ENCODE peak calls at places on chromosomes 5 and 9, in six cellular contexts. H is CD4-positive, alpha-beta T cell; O is adrenal gland; B is tibial artery; U is WERI-Rb-1; I is hepatocyte. G is an unnamed sample.
A peak's percentile ranks its signal among the peaks of the same experiment; 100 is the strongest.

GRCh38 chr5:166341708-166342329 is 1949.6 kb upstream of the WWC1 start:
- DNase-seq in B (no peak), U (peak; percentile 11), I (no peak), O (no peak), H (no peak), G (no peak)

GRCh38 chr9:34430843-34431437 is 27.4 kb downstream of the FAM219A start:
- DNase-seq in U (no peak), I (peak; percentile 79), H (no peak), B (peak; percentile 66), O (peak; percentile 72), G (no peak)

GRCh38 chr5:169939731-169940130 is 40.6 kb downstream of the INSYN2B start:
- DNase-seq in B (no peak), O (no peak), I (no peak), H (no peak), U (no peak), G (no peak)

GRCh38 chr5:98108497-98108896 is 665.0 kb upstream of the RGMB start:
- DNase-seq in O (no peak), I (no peak), U (no peak), B (no peak), H (no peak), G (no peak)

GRCh38 chr5:143204474-143205246 is 198.8 kb downstream of the NR3C1 start:
- DNase-seq in H (no peak), B (no peak), O (no peak), U (no peak), I (no peak), G (no peak)

GRCh38 chr5:176535101-176535654 is 2.0 kb downstream of the RNF44 start:
- DNase-seq in B (no peak), U (no peak), O (no peak), H (no peak), I (no peak), G (no peak)

GRCh38 chr9:70367305-70367930 is 47.0 kb downstream of the KLF9 start:
- DNase-seq in I (no peak), O (no peak), B (no peak), U (no peak), H (no peak), G (no peak)

GRCh38 chr5:38757451-38758245 is 88.2 kb upstream of the OSMR start:
- DNase-seq in O (no peak), U (no peak), I (no peak), B (no peak), H (no peak), G (no peak)

GRCh38 chr5:91478096-91478495 is 95.0 kb upstream of the ARRDC3 start:
- DNase-seq in O (no peak), B (no peak), U (no peak), H (no peak), I (no peak), G (no peak)

GRCh38 chr9:92154016-92154415 is 38.8 kb upstream of the SPTLC1 start:
- DNase-seq in I (no peak), O (no peak), H (no peak), B (no peak), U (no peak), G (no peak)

GRCh38 chr5:113062869-113063508 is 86.4 kb downstream of the DCP2 start:
- DNase-seq in U (no peak), B (no peak), H (no peak), O (no peak), I (no peak), G (no peak)

GRCh38 chr9:26650325-26650724 is 242.3 kb downstream of the CAAP1 start:
- DNase-seq in H (no peak), O (no peak), I (no peak), B (no peak), U (no peak), G (no peak)

GRCh38 chr5:159695741-159696294 is 220.5 kb upstream of the ADRA1B start:
- DNase-seq in H (no peak), O (peak; percentile 10), B (no peak), U (no peak), I (no peak), G (no peak)

GRCh38 chr5:53211799-53212198 is 102.2 kb upstream of the MOCS2 start:
- DNase-seq in U (no peak), O (no peak), H (no peak), B (no peak), I (no peak), G (no peak)

GRCh38 chr9:131651599-131651998 is 88.3 kb downstream of the RAPGEF1 start:
- DNase-seq in U (no peak), B (no peak), H (no peak), I (no peak), O (no peak), G (no peak)

GRCh38 chr9:89896806-89897340 is 292.1 kb downstream of the GADD45G start:
- DNase-seq in I (no peak), H (no peak), O (no peak), B (no peak), U (no peak), G (no peak)

GRCh38 chr9:105281926-105282325 is 37.5 kb downstream of the SLC44A1 start:
- DNase-seq in B (no peak), I (no peak), H (no peak), U (peak; percentile 61), O (no peak), G (no peak)

GRCh38 chr9:129242191-129242953 is 64.3 kb upstream of the IER5L start:
- DNase-seq in O (no peak), B (no peak), H (no peak), U (no peak), I (no peak), G (no peak)

GRCh38 chr5:128436825-128437224 is 101.2 kb downstream of the FBN2 start:
- DNase-seq in B (no peak), O (no peak), U (no peak), H (no peak), I (peak; percentile 42), G (no peak)
- H3K9me3 ChIP-seq in B (no peaks in the 10 kb centered on the region), O (no peaks in the 10 kb centered on the region), U (no peaks in the 10 kb centered on the region), H (no peaks in the 10 kb centered on the region), I (no peaks in the 10 kb centered on the region), G (no peaks in the 10 kb centered on the region)

GRCh38 chr5:140737486-140737885 is 37.2 kb downstream of the ZMAT2 start:
- DNase-seq in U (no peak), O (no peak), B (no peak), I (no peak), H (no peak), G (no peak)
- H3K27me3 ChIP-seq in U (no peaks in the 10 kb centered on the region), O (peaks cover 2% of the 10 kb centered on the region), B (no peaks in the 10 kb centered on the region), I (peaks cover 5% of the 10 kb centered on the region), H (peaks cover 18% of the 10 kb centered on the region), G (no peaks in the 10 kb centered on the region)

GRCh38 chr5:28737682-28738081 is 1699.3 kb upstream of the CDH9 start:
- DNase-seq in U (no peak), B (no peak), O (no peak), H (no peak), I (no peak), G (no peak)

GRCh38 chr5:28729067-28729466 is 1690.7 kb upstream of the CDH9 start:
- DNase-seq in O (no peak), H (no peak), B (no peak), I (no peak), U (no peak), G (no peak)

DNA sequence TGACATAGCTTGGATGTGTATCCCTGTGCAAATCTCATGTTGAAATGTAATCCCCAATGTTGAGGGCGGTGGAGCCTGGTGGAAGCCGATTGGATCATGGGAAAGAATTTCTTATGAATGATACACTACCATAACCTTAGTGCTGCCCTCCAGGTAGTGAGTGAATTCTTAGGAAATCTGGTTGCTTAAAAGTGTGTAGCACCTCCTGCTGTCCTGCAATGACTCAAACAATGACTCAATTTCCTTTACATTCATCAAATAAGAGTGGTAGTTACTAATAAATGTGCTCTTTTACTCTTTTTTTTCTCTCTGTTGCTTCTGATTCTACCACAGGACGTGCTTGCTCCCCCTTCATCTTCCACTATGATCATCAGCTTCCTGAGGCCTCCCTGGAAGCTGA is 1696.0 kb upstream of the CDH9 start:
- DNase-seq in B (no peak), O (no peak), H (no peak), I (no peak), U (no peak), G (no peak)
- TF ChIP-seq CTCF in B (no peak), O (no peak), H (no peak), I (no peak), U (no peak), G (no peak)

DNA sequence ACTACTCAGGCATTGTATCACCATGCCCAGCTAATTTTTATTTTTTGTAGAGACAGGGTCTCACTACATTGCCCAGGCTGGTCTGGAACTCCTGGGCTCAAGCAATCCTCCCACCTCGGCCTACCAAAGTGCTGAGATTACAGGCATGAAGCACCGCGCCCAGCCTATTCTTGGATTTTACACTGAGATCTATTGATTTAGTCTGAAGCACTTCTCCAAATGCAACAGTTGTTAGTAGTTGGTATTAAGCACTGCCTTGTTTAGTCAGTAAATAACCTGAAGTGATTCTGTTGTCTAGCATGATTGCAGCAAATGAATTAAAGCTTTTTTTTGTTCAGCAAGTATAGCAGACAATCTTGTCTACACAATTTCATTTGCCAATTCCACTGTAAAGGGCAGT is 8.9 kb upstream of the CCNB1 start:
- DNase-seq in I (no peak), U (no peak), O (no peak), H (no peak), B (no peak), G (no peak)
- H3K9me3 ChIP-seq in I (no peaks in the 10 kb centered on the region), U (no peaks in the 10 kb centered on the region), O (no peaks in the 10 kb centered on the region), H (no peaks in the 10 kb centered on the region), B (no peaks in the 10 kb centered on the region), G (no peaks in the 10 kb centered on the region)

DNA sequence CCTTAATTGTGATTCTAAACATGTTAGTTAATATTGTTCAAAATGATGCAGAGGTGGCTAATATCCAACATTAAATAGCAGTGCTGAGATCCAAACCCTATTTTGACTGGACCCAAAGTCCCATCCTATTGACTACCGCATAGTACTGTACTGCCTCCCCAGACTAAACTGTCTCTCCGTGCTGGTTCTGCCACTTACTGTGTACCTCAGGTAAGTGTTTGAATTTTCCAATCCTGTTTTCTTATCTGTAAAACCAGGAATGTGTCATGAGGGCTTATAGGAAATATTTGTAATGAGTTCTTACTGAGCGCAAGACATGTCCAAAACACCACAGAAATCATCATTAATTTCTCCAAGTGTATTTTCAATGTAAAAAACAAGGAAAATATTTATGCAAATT is 209.2 kb upstream of the CD180 start:
- DNase-seq in B (no peak), H (no peak), O (no peak), U (no peak), I (no peak), G (no peak)
- H3K27me3 ChIP-seq in B (no peaks in the 10 kb centered on the region), H (no peaks in the 10 kb centered on the region), O (no peaks in the 10 kb centered on the region), U (no peaks in the 10 kb centered on the region), I (no peaks in the 10 kb centered on the region), G (no peaks in the 10 kb centered on the region)

GRCh38 chr9:134699343-134699740 is 57.7 kb downstream of the COL5A1 start:
- DNase-seq in B (no peak), O (no peak), H (no peak), I (no peak), U (no peak), G (no peak)

GRCh38 chr9:134700636-134701350 is 59.2 kb downstream of the COL5A1 start:
- DNase-seq in O (no peak), B (no peak), U (no peak), H (no peak), I (no peak), G (no peak)

GRCh38 chr9:134696433-134696832 is 54.8 kb downstream of the COL5A1 start:
- DNase-seq in B (peak; percentile 9), H (no peak), I (no peak), U (no peak), O (no peak), G (no peak)

GRCh38 chr9:134698111-134698510 is 56.5 kb downstream of the COL5A1 start:
- DNase-seq in U (no peak), H (no peak), B (no peak), I (no peak), O (no peak), G (no peak)

GRCh38 chr9:134698587-134699342 is 57.2 kb downstream of the COL5A1 start:
- DNase-seq in B (no peak), U (peak; percentile 90), I (peak; percentile 76), O (peak; percentile 68), H (peak; percentile 43), G (no peak)
- TF ChIP-seq CTCF in B (peak; percentile 97), U (peak; percentile 98), I (peak; percentile 69), O (peak; percentile 84), H (peak; percentile 47), G (peak; percentile 89)

G was measured in thoracic aorta.